ENCODE peak calls at places on chromosomes 5 and 9, in nine cellular contexts. V is endodermal cell, M is dorsolateral prefrontal cortex, T is IMR-90, J is brain microvascular endothelial cell, I is coronary artery, R is H9, K is fibroblast of lung, E is body of pancreas. H is an unnamed sample.

GRCh38 chr9:128123451-128124080 is 4.0 kb downstream of the PTGES2 start:
- DNase-seq in V (no peak), M (no peak), T (no peak), J (no peak), I (no peak), R (no peak), K (no peak), E (peak; percentile 10), H (peak; percentile 11)

GRCh38 chr9:20650750-20651299 is 28.5 kb upstream of the MLLT3 start:
- DNase-seq in V (no peak), M (no peak), T (no peak), J (no peak), I (no peak), R (no peak), K (no peak), E (no peak), H (no peak)

GRCh38 chr9:19162956-19163355 is 35.7 kb upstream of the PLIN2 start:
- DNase-seq in V (no peak), M (no peak), T (no peak), J (peak; percentile 25), I (no peak), R (no peak), K (no peak), E (no peak), H (no peak)

GRCh38 chr9:125634040-125634717 is 72.8 kb downstream of the MAPKAP1 start:
- DNase-seq in V (no peak), M (no peak), T (peak; percentile 40), J (no peak), I (no peak), R (no peak), K (peak; percentile 57), E (no peak), H (no peak)

GRCh38 chr9:73265876-73266275 is 114.2 kb downstream of the ANXA1 start:
- DNase-seq in V (no peak), M (no peak), T (no peak), J (no peak), I (no peak), R (no peak), K (no peak), E (no peak), H (no peak)

GRCh38 chr9:134134949-134135342 is 936 bp upstream of the WDR5 start:
- DNase-seq in V (no peak), M (no peak), T (no peak), J (no peak), I (no peak), R (peak; percentile 49), K (no peak), E (no peak), H (no peak)

GRCh38 chr9:115121140-115121710 is 3.3 kb upstream of the TNC start:
- DNase-seq in V (no peak), M (no peak), T (no peak), J (no peak), I (no peak), R (no peak), K (peak; percentile 95), E (no peak), H (no peak)

GRCh38 chr9:14531424-14532269 is 161.6 kb downstream of the ZDHHC21 start:
- DNase-seq in V (no peak), M (no peak), T (no peak), J (no peak), I (no peak), R (no peak), K (no peak), E (no peak), H (no peak)

GRCh38 chr5:127203818-127204217 is 86.8 kb upstream of the MEGF10 start:
- DNase-seq in V (no peak), M (no peak), T (peak; percentile 39), J (peak; percentile 54), I (no peak), R (no peak), K (peak; percentile 83), E (no peak), H (no peak)

GRCh38 chr9:130890869-130891698 is 5.5 kb downstream of the QRFP start:
- DNase-seq in V (peak; percentile 43), M (no peak), T (no peak), J (no peak), I (no peak), R (no peak), K (no peak), E (no peak), H (no peak)

GRCh38 chr5:175689147-175689991 is 31.5 kb downstream of the HRH2 start:
- DNase-seq in V (no peak), M (no peak), T (no peak), J (peak; percentile 3), I (peak; percentile 90), R (no peak), K (peak; percentile 10), E (no peak), H (no peak)

GRCh38 chr9:72129271-72130156 is 19.7 kb upstream of the GDA start:
- DNase-seq in V (no peak), M (no peak), T (no peak), J (no peak), I (no peak), R (no peak), K (no peak), E (peak; percentile 53), H (peak; percentile 52)

GRCh38 chr9:72133365-72134035 is 15.7 kb upstream of the GDA start:
- DNase-seq in V (no peak), M (no peak), T (no peak), J (no peak), I (no peak), R (no peak), K (no peak), E (no peak), H (no peak)

GRCh38 chr9:72132052-72132451 is 17.2 kb upstream of the GDA start:
- DNase-seq in V (no peak), M (no peak), T (no peak), J (no peak), I (no peak), R (no peak), K (no peak), E (no peak), H (no peak)

GRCh38 chr9:72128526-72128925 is 20.7 kb upstream of the GDA start:
- DNase-seq in V (no peak), M (no peak), T (no peak), J (no peak), I (no peak), R (no peak), K (no peak), E (no peak), H (no peak)

DNA sequence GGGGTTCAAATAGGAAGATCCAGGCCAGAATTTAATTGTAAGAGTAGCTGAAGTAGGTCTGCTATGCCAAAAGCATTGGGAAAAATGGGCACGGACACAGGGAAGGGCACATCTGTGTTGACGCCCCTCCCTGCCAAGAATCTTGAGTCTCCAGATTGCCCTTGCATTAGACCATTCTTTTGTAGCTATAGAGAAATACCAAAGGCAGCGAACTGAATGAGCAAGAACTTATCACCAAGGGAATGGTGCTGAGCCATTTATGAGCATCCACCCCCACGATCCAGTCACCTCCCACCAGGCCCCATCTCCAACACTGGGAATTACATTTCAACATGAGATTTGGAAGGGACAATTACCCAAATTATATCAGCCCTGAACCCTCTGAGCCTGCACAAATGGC is 18.0 kb upstream of the GDA start:
- DNase-seq in V (no peak), M (no peak), T (no peak), J (no peak), I (no peak), R (no peak), K (no peak), E (no peak), H (no peak)
- H3K27ac ChIP-seq in V (no peak overlapping the region), M (no peak overlapping the region), T (no peak overlapping the region), J (no peak overlapping the region), I (no peak overlapping the region), R (no peak overlapping the region), K (no peak overlapping the region), E (no peak overlapping the region), H (no peak overlapping the region)

GRCh38 chr5:178282391-178282790 is 49.8 kb upstream of the PHYKPL start:
- DNase-seq in V (no peak), M (no peak), T (no peak), J (no peak), I (no peak), R (no peak), K (no peak), E (no peak), H (no peak)
- H3K27ac ChIP-seq in V (no peak overlapping the region), M (no peak overlapping the region), T (no peak overlapping the region), J (no peak overlapping the region), I (no peak overlapping the region), R (no peak overlapping the region), K (no peak overlapping the region), E (no peak overlapping the region), H (no peak overlapping the region)

DNA sequence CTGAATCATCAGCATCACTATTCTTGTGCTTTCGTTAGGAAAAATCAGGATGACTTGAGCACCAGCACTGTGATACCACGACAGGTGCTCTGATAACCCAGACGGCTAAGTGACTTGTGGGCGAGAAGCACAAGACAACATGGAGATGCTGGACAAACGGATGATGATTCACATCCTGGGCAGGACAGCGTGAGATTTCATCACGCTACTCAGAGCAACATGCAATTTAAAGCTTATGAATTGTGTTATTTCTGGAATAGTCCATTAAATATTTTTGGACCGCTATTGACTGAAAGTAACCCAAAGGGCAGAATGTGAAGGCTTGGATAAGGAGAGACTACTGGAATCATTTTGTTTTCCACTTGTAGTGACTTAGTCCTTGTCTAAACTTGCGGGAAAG is 114.8 kb upstream of the DAPK1 start:
- DNase-seq in V (no peak), M (no peak), T (peak; percentile 10), J (peak; percentile 77), I (no peak), R (no peak), K (peak; percentile 90), E (no peak), H (no peak)
- H3K27ac ChIP-seq in V (no peak overlapping the region), M (no peak overlapping the region), T (no peak overlapping the region), J (no peak overlapping the region), I (peak overlapping the region; percentile 80), R (no peak overlapping the region), K (no peak overlapping the region), E (no peak overlapping the region), H (no peak overlapping the region)

GRCh38 chr5:32369032-32369431 is 56.3 kb upstream of the MTMR12 start:
- DNase-seq in V (no peak), M (no peak), T (no peak), J (no peak), I (no peak), R (no peak), K (no peak), E (no peak), H (no peak)
- H3K27ac ChIP-seq in V (no peak overlapping the region), M (no peak overlapping the region), T (no peak overlapping the region), J (no peak overlapping the region), I (no peak overlapping the region), R (no peak overlapping the region), K (no peak overlapping the region), E (no peak overlapping the region), H (no peak overlapping the region)